ENCODE peak calls at places on chromosomes 12 and 14, in six cellular contexts. One of them, this sample, is unnamed. For H3K36me3, the result is how much of the 10 kb centered on the place peaks cover.

GRCh38 chr12:66035289-66035961 is 95.1 kb downstream of the LLPH start:
- DNase-seq in cardiac muscle cell: peak
- DNase-seq in lower lobe of right lung: no peak
- DNase-seq in tibial artery: no peak
- DNase-seq in GM23338: peak
- DNase-seq in lung: no peak
- DNase-seq in this sample: no peak

GRCh38 chr12:88406905-88407304 is 173.4 kb downstream of the KITLG start:
- DNase-seq in GM23338: no peak
- DNase-seq in lung: no peak
- DNase-seq in tibial artery: no peak
- DNase-seq in cardiac muscle cell: no peak
- DNase-seq in lower lobe of right lung: no peak
- DNase-seq in this sample: no peak

GRCh38 chr12:47364251-47364650 is 284.5 kb upstream of the AMIGO2 start:
- DNase-seq in lower lobe of right lung: no peak
- DNase-seq in cardiac muscle cell: no peak
- DNase-seq in tibial artery: no peak
- DNase-seq in lung: no peak
- DNase-seq in GM23338: no peak
- DNase-seq in this sample: no peak

GRCh38 chr14:67618617-67619063 is 1.1 kb upstream of the ARG2 start:
- DNase-seq in cardiac muscle cell: peak
- DNase-seq in GM23338: peak
- DNase-seq in tibial artery: no peak
- DNase-seq in lung: no peak
- DNase-seq in lower lobe of right lung: no peak
- DNase-seq in this sample: peak

GRCh38 chr12:26434299-26434915 is 239.0 kb downstream of the SSPN start:
- DNase-seq in lung: no peak
- DNase-seq in tibial artery: no peak
- DNase-seq in GM23338: peak
- DNase-seq in cardiac muscle cell: peak
- DNase-seq in lower lobe of right lung: no peak
- DNase-seq in this sample: no peak

GRCh38 chr14:87049886-87050820 is 942.8 kb downstream of the GALC start:
- DNase-seq in lower lobe of right lung: no peak
- DNase-seq in GM23338: peak
- DNase-seq in cardiac muscle cell: peak
- DNase-seq in tibial artery: no peak
- DNase-seq in lung: no peak
- DNase-seq in this sample: no peak

GRCh38 chr14:36424478-36425102 is 95.4 kb downstream of the NKX2-1 start:
- DNase-seq in tibial artery: no peak
- DNase-seq in lung: no peak
- DNase-seq in lower lobe of right lung: no peak
- DNase-seq in cardiac muscle cell: no peak
- DNase-seq in GM23338: no peak
- DNase-seq in this sample: no peak

GRCh38 chr12:15171015-15171646 is 50.1 kb downstream of the RERG start:
- DNase-seq in cardiac muscle cell: no peak
- DNase-seq in lower lobe of right lung: no peak
- DNase-seq in lung: no peak
- DNase-seq in tibial artery: no peak
- DNase-seq in GM23338: no peak
- DNase-seq in this sample: no peak

GRCh38 chr14:37466623-37467088 is 128.4 kb downstream of the FOXA1 start:
- DNase-seq in lung: no peak
- DNase-seq in GM23338: no peak
- DNase-seq in lower lobe of right lung: no peak
- DNase-seq in cardiac muscle cell: no peak
- DNase-seq in tibial artery: no peak
- DNase-seq in this sample: no peak

GRCh38 chr12:95802482-95803264 is 12.1 kb upstream of the NTN4 start:
- DNase-seq in lower lobe of right lung: no peak
- DNase-seq in GM23338: no peak
- DNase-seq in tibial artery: no peak
- DNase-seq in lung: no peak
- DNase-seq in cardiac muscle cell: no peak
- DNase-seq in this sample: no peak

GRCh38 chr12:25994901-25995625 is 36.6 kb downstream of the RASSF8 start:
- DNase-seq in lower lobe of right lung: no peak
- DNase-seq in GM23338: peak
- DNase-seq in tibial artery: no peak
- DNase-seq in cardiac muscle cell: no peak
- DNase-seq in lung: no peak
- DNase-seq in this sample: no peak

GRCh38 chr14:64649383-64649998 is 54.7 kb upstream of the PLEKHG3 start:
- DNase-seq in lung: no peak
- DNase-seq in GM23338: peak
- DNase-seq in lower lobe of right lung: no peak
- DNase-seq in cardiac muscle cell: no peak
- DNase-seq in tibial artery: peak
- DNase-seq in this sample: no peak

GRCh38 chr12:106971065-106971464 is 15.4 kb downstream of the TMEM263 start:
- DNase-seq in tibial artery: no peak
- DNase-seq in GM23338: no peak
- DNase-seq in cardiac muscle cell: no peak
- DNase-seq in lower lobe of right lung: no peak
- DNase-seq in lung: no peak
- DNase-seq in this sample: no peak

GRCh38 chr12:48036818-48037217 is 32.5 kb upstream of the COL2A1 start:
- DNase-seq in lung: no peak
- DNase-seq in cardiac muscle cell: no peak
- DNase-seq in tibial artery: no peak
- DNase-seq in lower lobe of right lung: no peak
- DNase-seq in GM23338: no peak
- DNase-seq in this sample: no peak

GRCh38 chr12:71589478-71589881 is 74.2 kb downstream of the ZFC3H1 start:
- DNase-seq in tibial artery: no peak
- DNase-seq in cardiac muscle cell: no peak
- DNase-seq in lung: no peak
- DNase-seq in GM23338: no peak
- DNase-seq in lower lobe of right lung: no peak
- DNase-seq in this sample: no peak

GRCh38 chr14:60241091-60241490 is 7.9 kb upstream of the PPM1A start:
- DNase-seq in lung: no peak
- DNase-seq in tibial artery: no peak
- DNase-seq in lower lobe of right lung: no peak
- DNase-seq in cardiac muscle cell: no peak
- DNase-seq in GM23338: no peak
- DNase-seq in this sample: no peak

GRCh38 chr14:68630081-68630571 is 162.7 kb downstream of the ZFP36L1 start:
- DNase-seq in cardiac muscle cell: peak
- DNase-seq in tibial artery: no peak
- DNase-seq in lung: no peak
- DNase-seq in GM23338: no peak
- DNase-seq in lower lobe of right lung: no peak
- DNase-seq in this sample: no peak

GRCh38 chr12:57133916-57134315 is 5.6 kb downstream of the LRP1 start:
- DNase-seq in lower lobe of right lung: no peak
- DNase-seq in lung: no peak
- DNase-seq in tibial artery: no peak
- DNase-seq in GM23338: no peak
- DNase-seq in cardiac muscle cell: peak
- DNase-seq in this sample: no peak

GRCh38 chr14:105442125-105442524 is 22.5 kb downstream of the MTA1 start:
- DNase-seq in lung: no peak
- DNase-seq in GM23338: no peak
- DNase-seq in tibial artery: no peak
- DNase-seq in lower lobe of right lung: no peak
- DNase-seq in cardiac muscle cell: no peak
- DNase-seq in this sample: no peak

GRCh38 chr14:55440385-55440784 is at the start of gene TBPL2:
- DNase-seq in GM23338: peak
- DNase-seq in lower lobe of right lung: no peak
- DNase-seq in cardiac muscle cell: no peak
- DNase-seq in tibial artery: no peak
- DNase-seq in lung: no peak
- DNase-seq in this sample: no peak

GRCh38 chr14:91425720-91426032 is 8.1 kb upstream of the CCDC88C start:
- DNase-seq in cardiac muscle cell: no peak
- DNase-seq in tibial artery: no peak
- DNase-seq in lung: no peak
- DNase-seq in lower lobe of right lung: no peak
- DNase-seq in GM23338: no peak
- DNase-seq in this sample: no peak

GRCh38 chr14:102421366-102422057 is 58.8 kb downstream of the TECPR2 start:
- DNase-seq in tibial artery: no peak
- DNase-seq in GM23338: no peak
- DNase-seq in lung: no peak
- DNase-seq in lower lobe of right lung: no peak
- DNase-seq in cardiac muscle cell: no peak
- DNase-seq in this sample: no peak

GRCh38 chr14:77660754-77661153 is 44.3 kb upstream of the SPTLC2 start:
- DNase-seq in cardiac muscle cell: no peak
- DNase-seq in tibial artery: no peak
- DNase-seq in lower lobe of right lung: no peak
- DNase-seq in lung: no peak
- DNase-seq in GM23338: no peak
- DNase-seq in this sample: no peak

GRCh38 chr14:78135450-78135891 is 34.7 kb upstream of the NRXN3 start:
- DNase-seq in lower lobe of right lung: no peak
- DNase-seq in GM23338: no peak
- DNase-seq in cardiac muscle cell: no peak
- DNase-seq in lung: no peak
- DNase-seq in tibial artery: no peak
- DNase-seq in this sample: no peak

GRCh38 chr12:112486361-112486760 is 67.6 kb downstream of the PTPN11 start:
- DNase-seq in lung: no peak
- DNase-seq in GM23338: no peak
- DNase-seq in cardiac muscle cell: no peak
- DNase-seq in lower lobe of right lung: no peak
- DNase-seq in tibial artery: no peak
- DNase-seq in this sample: no peak

GRCh38 chr12:91103101-91103500 is 8.2 kb downstream of the LUM start:
- DNase-seq in GM23338: no peak
- DNase-seq in lower lobe of right lung: no peak
- DNase-seq in cardiac muscle cell: no peak
- DNase-seq in tibial artery: no peak
- DNase-seq in lung: no peak
- DNase-seq in this sample: no peak

GRCh38 chr12:85309180-85309579 is 29.2 kb downstream of the ALX1 start:
- DNase-seq in tibial artery: no peak
- DNase-seq in lung: no peak
- DNase-seq in GM23338: no peak
- DNase-seq in lower lobe of right lung: no peak
- DNase-seq in cardiac muscle cell: no peak
- DNase-seq in this sample: no peak

GRCh38 chr12:85308374-85308773 is 28.4 kb downstream of the ALX1 start:
- DNase-seq in GM23338: no peak
- DNase-seq in lower lobe of right lung: no peak
- DNase-seq in cardiac muscle cell: no peak
- DNase-seq in tibial artery: no peak
- DNase-seq in lung: no peak
- DNase-seq in this sample: no peak

GRCh38 chr12:85310025-85310424 is 30.0 kb downstream of the ALX1 start:
- DNase-seq in tibial artery: no peak
- DNase-seq in GM23338: no peak
- DNase-seq in lung: no peak
- DNase-seq in cardiac muscle cell: peak
- DNase-seq in lower lobe of right lung: no peak
- DNase-seq in this sample: no peak

GRCh38 chr12:85310456-85311076 is 30.5 kb downstream of the ALX1 start:
- DNase-seq in lower lobe of right lung: no peak
- DNase-seq in cardiac muscle cell: no peak
- DNase-seq in GM23338: peak
- DNase-seq in tibial artery: no peak
- DNase-seq in lung: no peak
- DNase-seq in this sample: no peak
- TF ChIP-seq CTCF in lower lobe of right lung: peak
- TF ChIP-seq CTCF in cardiac muscle cell: peak
- TF ChIP-seq CTCF in GM23338: no peak
- TF ChIP-seq CTCF in tibial artery: peak
- TF ChIP-seq CTCF in lung: no peak
- TF ChIP-seq CTCF in this sample: peak

GRCh38 chr14:100854435-100854834 is 28.5 kb downstream of the MEG3 start:
- DNase-seq in GM23338: no peak
- DNase-seq in lung: no peak
- DNase-seq in cardiac muscle cell: no peak
- DNase-seq in tibial artery: no peak
- DNase-seq in lower lobe of right lung: peak
- DNase-seq in this sample: no peak

GRCh38 chr14:100851586-100851916 is 25.6 kb downstream of the MEG3 start:
- DNase-seq in lower lobe of right lung: no peak
- DNase-seq in cardiac muscle cell: no peak
- DNase-seq in GM23338: no peak
- DNase-seq in tibial artery: no peak
- DNase-seq in lung: no peak
- DNase-seq in this sample: no peak

GRCh38 chr14:100851946-100852620 is 26.2 kb downstream of the MEG3 start:
- DNase-seq in cardiac muscle cell: no peak
- DNase-seq in GM23338: no peak
- DNase-seq in lower lobe of right lung: peak
- DNase-seq in lung: no peak
- DNase-seq in tibial artery: no peak
- DNase-seq in this sample: no peak

GRCh38 chr14:100849432-100849831 is 23.5 kb downstream of the MEG3 start:
- DNase-seq in cardiac muscle cell: no peak
- DNase-seq in tibial artery: no peak
- DNase-seq in lower lobe of right lung: no peak
- DNase-seq in lung: no peak
- DNase-seq in GM23338: no peak
- DNase-seq in this sample: no peak

GRCh38 chr14:100850841-100851585 is 25.1 kb downstream of the MEG3 start:
- DNase-seq in lower lobe of right lung: peak
- DNase-seq in GM23338: peak
- DNase-seq in tibial artery: peak
- DNase-seq in lung: peak
- DNase-seq in cardiac muscle cell: peak
- DNase-seq in this sample: peak
- H3K36me3 ChIP-seq in lower lobe of right lung: under half
- H3K36me3 ChIP-seq in GM23338: under half
- H3K36me3 ChIP-seq in tibial artery: under half
- H3K36me3 ChIP-seq in lung: under half
- H3K36me3 ChIP-seq in cardiac muscle cell: under half
- H3K36me3 ChIP-seq in this sample: under half

GRCh38 chr12:42104087-42104486 is 40.6 kb downstream of the GXYLT1 start:
- DNase-seq in tibial artery: no peak
- DNase-seq in lower lobe of right lung: no peak
- DNase-seq in lung: no peak
- DNase-seq in GM23338: no peak
- DNase-seq in cardiac muscle cell: no peak
- DNase-seq in this sample: no peak
- TF ChIP-seq CTCF in tibial artery: no peak
- TF ChIP-seq CTCF in lower lobe of right lung: no peak
- TF ChIP-seq CTCF in lung: no peak
- TF ChIP-seq CTCF in GM23338: no peak
- TF ChIP-seq CTCF in cardiac muscle cell: peak
- TF ChIP-seq CTCF in this sample: peak

DNA sequence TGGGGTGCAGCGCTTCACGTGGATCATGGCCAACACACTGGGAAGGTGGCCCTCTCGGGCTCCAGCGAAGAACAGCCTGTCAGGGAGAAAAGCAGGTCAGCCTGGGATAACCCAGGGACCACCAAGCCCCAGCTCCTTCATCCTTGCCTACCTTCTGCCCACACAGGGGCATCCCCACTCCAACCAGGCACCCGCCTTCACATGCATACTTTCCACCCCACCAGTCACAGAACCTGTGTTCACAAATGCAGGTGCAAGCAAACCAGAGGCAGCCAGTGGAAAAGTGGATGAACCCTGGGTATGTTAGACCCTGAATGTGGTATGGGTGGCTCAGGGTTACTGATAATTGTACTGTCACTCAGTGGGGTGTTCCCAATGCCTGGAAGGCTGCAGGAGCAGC is 12.4 kb upstream of the CEBPE start:
- DNase-seq in tibial artery: no peak
- DNase-seq in lung: no peak
- DNase-seq in GM23338: no peak
- DNase-seq in cardiac muscle cell: no peak
- DNase-seq in lower lobe of right lung: no peak
- DNase-seq in this sample: no peak
- H3K36me3 ChIP-seq in tibial artery: half or more
- H3K36me3 ChIP-seq in lung: under half
- H3K36me3 ChIP-seq in GM23338: under half
- H3K36me3 ChIP-seq in cardiac muscle cell: under half
- H3K36me3 ChIP-seq in lower lobe of right lung: under half
- H3K36me3 ChIP-seq in this sample: under half